ENCODE peak calls at places on chromosomes 5 and 9, in four cellular contexts. U is stomach, F is thyroid gland, R is heart left ventricle. S is an unnamed sample.

GRCh38 chr9:98922721-98923435 is 20.8 kb upstream of the COL15A1 start:
- DNase-seq in U (no peak), F (no peak), R (no peak), S (no peak)

GRCh38 chr5:179907570-179908324 is at the start of gene TBC1D9B:
- DNase-seq in U (peak; percentile 69), F (peak; percentile 62), R (peak; percentile 80), S (peak; percentile 28)

GRCh38 chr5:61450880-61451279 is 118.8 kb downstream of the ZSWIM6 start:
- DNase-seq in U (no peak), F (peak; percentile 38), R (no peak), S (no peak)

GRCh38 chr9:10605388-10605787 is 7.4 kb downstream of the PTPRD start:
- DNase-seq in U (no peak), F (no peak), R (no peak), S (peak; percentile 63)

GRCh38 chr5:96517294-96517693 is 84.2 kb upstream of the PCSK1 start:
- DNase-seq in U (no peak), F (no peak), R (no peak), S (no peak)

GRCh38 chr9:69180670-69181069 is 6.6 kb downstream of the TJP2 start:
- DNase-seq in U (peak; percentile 54), F (no peak), R (peak; percentile 31), S (peak; percentile 99)

GRCh38 chr5:139895647-139896046 is 100.0 kb downstream of the PSD2 start:
- DNase-seq in U (no peak), F (no peak), R (peak; percentile 51), S (no peak)

GRCh38 chr5:42672925-42673324 is 83.7 kb upstream of the CCDC152 start:
- DNase-seq in U (no peak), F (no peak), R (no peak), S (no peak)

GRCh38 chr5:149071756-149072155 is 8.9 kb upstream of the SH3TC2 start:
- DNase-seq in U (no peak), F (no peak), R (no peak), S (no peak)

GRCh38 chr9:68964102-68964541 is 49.8 kb downstream of the PRKACG start:
- DNase-seq in U (no peak), F (no peak), R (no peak), S (no peak)

GRCh38 chr5:135053278-135053677 is 19.2 kb upstream of the PITX1 start:
- DNase-seq in U (no peak), F (no peak), R (no peak), S (no peak)

GRCh38 chr5:176712546-176713297 is 65.4 kb downstream of the TSPAN17 start:
- DNase-seq in U (no peak), F (no peak), R (no peak), S (no peak)

GRCh38 chr5:111670826-111671492 is 86.0 kb downstream of the NREP start:
- DNase-seq in U (no peak), F (no peak), R (no peak), S (peak; percentile 89)

GRCh38 chr9:129430940-129431693 is 189.8 kb downstream of the C9orf50 start:
- DNase-seq in U (no peak), F (no peak), R (peak; percentile 9), S (no peak)

GRCh38 chr9:5976668-5977397 is 38.6 kb downstream of the RANBP6 start:
- DNase-seq in U (no peak), F (no peak), R (no peak), S (no peak)

GRCh38 chr5:53917095-53917494 is 356.7 kb downstream of the NDUFS4 start:
- DNase-seq in U (no peak), F (no peak), R (no peak), S (peak; percentile 30)

DNA sequence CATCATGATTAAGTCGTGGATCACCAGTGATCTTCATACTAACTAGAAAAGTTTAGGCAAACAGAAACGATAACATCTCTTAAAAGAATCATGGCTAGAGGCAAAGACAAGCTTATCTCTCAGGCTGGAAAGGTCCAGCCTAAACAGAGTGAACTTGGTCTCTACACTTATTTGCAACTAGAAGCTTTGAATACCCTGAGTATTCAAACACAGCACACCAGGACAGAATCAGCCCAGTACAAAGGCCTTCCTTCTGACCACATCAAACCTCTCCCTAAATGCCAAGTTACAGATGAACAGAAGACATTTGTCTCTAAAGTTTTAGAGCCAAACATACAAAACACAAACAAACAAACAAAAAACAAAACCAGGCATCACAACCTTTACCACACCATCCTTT is 57.2 kb downstream of the ELAVL2 start:
- DNase-seq in U (no peak), F (no peak), R (no peak), S (no peak)
- H3K4me1 ChIP-seq in U (no peaks in the 10 kb centered on the region), F (no peaks in the 10 kb centered on the region), R (no peaks in the 10 kb centered on the region), S (peaks cover 61% of the 10 kb centered on the region)

GRCh38 chr9:3517377-3518048 is 8.3 kb downstream of the RFX3 start:
- DNase-seq in U (no peak), F (no peak), R (no peak), S (no peak)
- H3K27ac ChIP-seq in U (no peak overlapping the region), F (no peak overlapping the region), R (no peak overlapping the region), S (no peak overlapping the region)

GRCh38 chr5:151954271-151954670 is 29.6 kb upstream of the GLRA1 start:
- DNase-seq in U (no peak), F (no peak), R (no peak), S (no peak)

GRCh38 chr5:151956720-151957119 is 32.1 kb upstream of the GLRA1 start:
- DNase-seq in U (no peak), F (no peak), R (no peak), S (no peak)

GRCh38 chr5:151952233-151952632 is 27.6 kb upstream of the GLRA1 start:
- DNase-seq in U (no peak), F (no peak), R (no peak), S (no peak)

GRCh38 chr5:151950681-151951080 is 26.0 kb upstream of the GLRA1 start:
- DNase-seq in U (no peak), F (no peak), R (no peak), S (no peak)

GRCh38 chr5:151953833-151954232 is 29.2 kb upstream of the GLRA1 start:
- DNase-seq in U (no peak), F (no peak), R (no peak), S (no peak)
- H3K4me1 ChIP-seq in U (no peaks in the 10 kb centered on the region), F (no peaks in the 10 kb centered on the region), R (no peaks in the 10 kb centered on the region), S (no peaks in the 10 kb centered on the region)

DNA sequence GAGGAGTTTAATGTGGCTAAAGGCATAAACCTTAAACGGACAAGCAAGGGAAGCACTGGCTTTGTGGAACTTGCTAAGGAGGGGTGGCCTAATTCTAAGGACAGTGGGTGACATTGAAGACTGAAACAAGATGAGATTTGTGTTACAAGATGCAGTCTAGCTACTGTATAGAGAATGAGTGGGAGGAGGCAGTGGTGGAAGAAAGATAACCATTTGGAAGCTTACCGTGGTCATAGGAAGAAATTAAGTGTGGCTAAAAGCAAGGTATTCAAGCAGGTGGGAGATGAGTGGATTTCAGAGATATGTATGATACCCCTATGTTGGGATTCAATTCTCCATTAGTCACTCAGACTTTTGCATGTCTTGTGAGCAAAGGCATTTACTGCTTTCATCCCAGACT is 4.6 kb downstream of the PAM start:
- DNase-seq in U (no peak), F (no peak), R (no peak), S (no peak)
- H3K27ac ChIP-seq in U (no peak overlapping the region), F (no peak overlapping the region), R (peak overlapping the region; percentile 10), S (no peak overlapping the region)

DNA sequence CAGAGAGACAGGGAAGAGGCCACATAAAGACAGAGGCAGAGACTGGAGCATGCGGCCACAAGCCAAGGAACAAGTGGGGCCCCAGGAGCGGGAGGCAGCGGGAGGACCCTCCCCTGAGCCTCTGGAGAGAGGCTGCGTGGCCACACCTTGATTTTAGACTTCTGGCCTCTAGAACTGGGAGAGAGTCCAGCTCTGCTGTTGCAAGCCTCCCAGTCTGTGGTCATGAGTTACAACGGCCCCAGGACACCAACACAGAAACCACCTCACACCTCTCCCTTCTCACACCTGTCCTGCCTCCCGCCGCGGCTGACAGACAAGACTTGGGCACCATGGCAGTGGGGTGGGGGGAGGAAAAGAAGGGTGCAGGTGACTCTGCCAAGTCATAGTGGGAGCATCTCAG is 2.2 kb downstream of the INPP5E start:
- DNase-seq in U (no peak), F (no peak), R (no peak), S (no peak)
- H3K4me1 ChIP-seq in U (peaks cover 32% of the 10 kb centered on the region), F (peaks cover 25% of the 10 kb centered on the region), R (peaks cover 21% of the 10 kb centered on the region), S (peaks cover 8% of the 10 kb centered on the region)

GRCh38 chr5:5504325-5504724 is 81.8 kb downstream of the ICE1 start:
- DNase-seq in U (no peak), F (no peak), R (no peak), S (no peak)
- H3K27ac ChIP-seq in U (no peak overlapping the region), F (no peak overlapping the region), R (no peak overlapping the region), S (no peak overlapping the region)

GRCh38 chr5:124806857-124807196 is 60.4 kb upstream of the ZNF608 start:
- DNase-seq in U (no peak), F (no peak), R (no peak), S (no peak)

GRCh38 chr5:124806026-124806856 is 59.8 kb upstream of the ZNF608 start:
- DNase-seq in U (peak; percentile 89), F (peak; percentile 96), R (peak; percentile 89), S (peak; percentile 75)

GRCh38 chr5:124812771-124813358 is 66.4 kb upstream of the ZNF608 start:
- DNase-seq in U (no peak), F (no peak), R (no peak), S (no peak)

GRCh38 chr5:124810420-124810819 is 64.0 kb upstream of the ZNF608 start:
- DNase-seq in U (no peak), F (no peak), R (no peak), S (no peak)

GRCh38 chr5:124808842-124809268 is 62.4 kb upstream of the ZNF608 start:
- DNase-seq in U (no peak), F (no peak), R (no peak), S (no peak)
- H3K4me1 ChIP-seq in U (peaks cover 5% of the 10 kb centered on the region), F (peaks cover 10% of the 10 kb centered on the region), R (no peaks in the 10 kb centered on the region), S (peaks cover 10% of the 10 kb centered on the region)

GRCh38 chr9:81032831-81033230 is 656.5 kb downstream of the TLE1 start:
- DNase-seq in U (no peak), F (no peak), R (no peak), S (peak; percentile 34)
- H3K27ac ChIP-seq in U (no peak overlapping the region), F (no peak overlapping the region), R (no peak overlapping the region), S (peak overlapping the region; percentile 10)

S was measured in foreskin keratinocyte.